ENCODE peak calls at places on chromosomes 1 and 21, in five cellular contexts. X is HL-60; R is CD4-positive, CD25-positive, alpha-beta regulatory T cell; P is naive thymus-derived CD4-positive, alpha-beta T cell; W is transverse colon. M is an unnamed sample.

GRCh38 chr1:6462412-6463119 is 3.4 kb downstream of the TNFRSF25 start:
- DNase-seq in X (no peak), R (no peak), P (no peak), W (no peak), M (no peak)

GRCh38 chr1:11473635-11474034 is 5.3 kb upstream of the DISP3 start:
- DNase-seq in X (no peak), R (no peak), P (peak; percentile 25), W (no peak), M (no peak)

GRCh38 chr1:221965252-221965651 is 223.4 kb upstream of the DUSP10 start:
- DNase-seq in X (no peak), R (no peak), P (no peak), W (no peak), M (no peak)

GRCh38 chr1:223670458-223671159 is 5.1 kb upstream of the CAPN8 start:
- DNase-seq in X (no peak), R (no peak), P (no peak), W (peak; percentile 50), M (no peak)

GRCh38 chr1:151720190-151720953 is 950 bp upstream of the RIIAD1 start:
- DNase-seq in X (no peak), R (no peak), P (no peak), W (no peak), M (no peak)

GRCh38 chr1:15168479-15168878 is 14.9 kb downstream of the TMEM51 start:
- DNase-seq in X (no peak), R (no peak), P (no peak), W (no peak), M (no peak)

GRCh38 chr1:66351913-66352312 is 182.0 kb upstream of the SGIP1 start:
- DNase-seq in X (no peak), R (peak; percentile 78), P (peak; percentile 74), W (no peak), M (no peak)

GRCh38 chr1:68049941-68050878 is at the start of gene DIRAS3:
- DNase-seq in X (no peak), R (no peak), P (no peak), W (no peak), M (no peak)

GRCh38 chr21:37435120-37435519 is 68.5 kb downstream of the DYRK1A start:
- DNase-seq in X (no peak), R (peak; percentile 68), P (peak; percentile 85), W (no peak), M (peak; percentile 46)

GRCh38 chr1:98662354-98662665 is 789 bp downstream of the SNX7 start:
- DNase-seq in X (no peak), R (no peak), P (no peak), W (no peak), M (no peak)

GRCh38 chr1:70675737-70676156 is 264.7 kb downstream of the CTH start:
- DNase-seq in X (no peak), R (no peak), P (no peak), W (no peak), M (no peak)

GRCh38 chr1:94068096-94068830 is 52.7 kb downstream of the ABCA4 start:
- DNase-seq in X (no peak), R (no peak), P (no peak), W (no peak), M (no peak)

GRCh38 chr1:66732407-66733166 is 19.7 kb upstream of the DYNLT5 start:
- DNase-seq in X (no peak), R (no peak), P (no peak), W (no peak), M (no peak)

GRCh38 chr21:15894596-15894995 is 164.8 kb downstream of the USP25 start:
- DNase-seq in X (no peak), R (no peak), P (no peak), W (no peak), M (no peak)

GRCh38 chr1:54219688-54220003 is 19.7 kb downstream of the MRPL37 start:
- DNase-seq in X (no peak), R (no peak), P (no peak), W (no peak), M (no peak)

GRCh38 chr1:102776074-102776473 is 332.2 kb downstream of the COL11A1 start:
- DNase-seq in X (no peak), R (no peak), P (no peak), W (no peak), M (no peak)

GRCh38 chr1:192579319-192579738 is 3.8 kb downstream of the RGS1 start:
- DNase-seq in X (no peak), R (peak; percentile 37), P (no peak), W (no peak), M (no peak)

GRCh38 chr21:34743285-34743684 is 74.5 kb downstream of the CLIC6 start:
- DNase-seq in X (no peak), R (no peak), P (no peak), W (no peak), M (no peak)

GRCh38 chr1:18118078-18118477 is 10.5 kb downstream of the IGSF21 start:
- DNase-seq in X (no peak), R (no peak), P (no peak), W (no peak), M (no peak)

GRCh38 chr1:24925082-24925779 is 4.8 kb downstream of the RUNX3 start:
- DNase-seq in X (no peak), R (peak; percentile 76), P (peak; percentile 73), W (peak; percentile 41), M (peak; percentile 68)

GRCh38 chr21:42091899-42092508 is 20.9 kb downstream of the UMODL1 start:
- DNase-seq in X (no peak), R (no peak), P (no peak), W (no peak), M (no peak)
- H3K4me3 ChIP-seq in X (no peak overlapping the region), R (no peak overlapping the region), P (no peak overlapping the region), W (no peak overlapping the region), M (no peak overlapping the region)

DNA sequence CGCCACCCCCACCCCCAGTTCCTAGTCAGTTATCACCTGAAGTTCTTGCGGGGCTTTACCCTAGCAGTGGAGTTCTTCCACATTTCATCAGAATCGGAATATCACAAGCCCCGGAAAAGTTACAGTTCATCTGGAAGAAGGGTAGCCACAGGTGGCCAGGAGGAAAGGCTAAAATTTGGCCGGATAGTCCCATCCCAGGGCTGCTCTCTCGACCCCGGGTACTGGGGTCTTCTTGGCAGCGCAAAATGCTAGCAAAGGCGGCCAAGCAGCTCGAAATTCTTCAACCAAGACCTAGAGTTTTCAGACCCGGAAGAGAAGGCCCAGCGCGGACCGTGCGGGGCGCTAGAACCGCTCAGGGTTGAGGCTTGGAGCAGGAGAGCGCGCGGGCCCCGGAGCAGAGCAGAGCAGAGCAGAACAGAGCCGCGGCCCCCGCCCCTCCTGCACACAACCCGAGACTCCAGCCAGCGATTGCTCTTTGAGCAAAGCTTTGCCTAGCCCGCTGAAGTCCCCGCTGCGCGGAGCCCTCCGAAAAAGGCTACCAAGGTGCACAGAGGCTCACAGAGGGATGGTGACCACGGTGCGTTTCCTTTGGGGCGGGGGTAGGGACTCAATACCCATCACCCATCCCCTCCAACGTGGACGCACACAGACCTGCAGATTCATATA is 8.1 kb downstream of the HLX start:
- DNase-seq in X (no peak), R (no peak), P (no peak), W (no peak), M (no peak)
- H3K4me3 ChIP-seq in X (no peak overlapping the region), R (no peak overlapping the region), P (no peak overlapping the region), W (no peak overlapping the region), M (no peak overlapping the region)

DNA sequence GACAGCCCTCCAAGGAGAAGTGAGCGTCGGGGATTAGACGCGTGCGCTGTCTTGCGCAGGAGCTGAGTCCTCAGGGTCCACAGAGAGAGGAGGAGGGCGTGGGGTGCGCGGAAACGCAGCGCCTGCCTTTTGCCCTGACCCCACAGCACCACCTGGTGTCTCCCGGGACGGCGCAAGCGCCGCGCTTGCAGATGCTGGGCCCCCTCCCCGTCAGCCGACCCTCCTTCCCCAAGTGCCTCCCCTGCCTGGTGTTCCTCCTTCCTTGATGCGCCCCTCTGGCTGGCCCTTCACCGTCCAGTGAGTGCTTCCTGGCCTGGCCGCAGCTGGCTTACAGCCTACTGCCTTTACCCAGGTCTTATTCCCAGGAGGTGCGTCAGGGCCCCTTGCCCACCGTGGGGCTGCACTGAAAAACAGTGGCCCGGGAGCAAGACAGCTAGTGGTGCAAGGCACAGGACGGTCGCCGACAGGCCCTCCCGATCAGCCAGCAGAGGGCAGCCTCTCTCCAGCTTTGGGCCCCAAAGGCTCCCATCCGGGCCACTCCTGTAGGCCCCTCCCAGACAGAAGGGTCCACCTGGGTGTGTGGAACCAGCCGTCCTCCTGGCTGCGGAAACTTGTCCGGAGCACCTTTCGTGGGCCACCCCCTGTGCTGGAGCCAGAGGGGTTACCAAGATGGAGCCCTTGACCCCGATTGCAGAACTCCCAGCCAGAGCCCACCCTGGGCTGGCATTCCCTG is 12.9 kb upstream of the PHLDA3 start:
- DNase-seq in X (peak; percentile 47), R (peak; percentile 81), P (peak; percentile 74), W (peak; percentile 91), M (peak; percentile 72)
- H3K4me3 ChIP-seq in X (no peak overlapping the region), R (no peak overlapping the region), P (peak overlapping the region; percentile 48), W (peak overlapping the region; percentile 13), M (peak overlapping the region; percentile 34)

GRCh38 chr1:51482881-51483280 is 36.2 kb downstream of the EPS15 start:
- DNase-seq in X (no peak), R (no peak), P (no peak), W (no peak), M (no peak)
- H3K4me3 ChIP-seq in X (no peak overlapping the region), R (no peak overlapping the region), P (no peak overlapping the region), W (no peak overlapping the region), M (no peak overlapping the region)

DNA sequence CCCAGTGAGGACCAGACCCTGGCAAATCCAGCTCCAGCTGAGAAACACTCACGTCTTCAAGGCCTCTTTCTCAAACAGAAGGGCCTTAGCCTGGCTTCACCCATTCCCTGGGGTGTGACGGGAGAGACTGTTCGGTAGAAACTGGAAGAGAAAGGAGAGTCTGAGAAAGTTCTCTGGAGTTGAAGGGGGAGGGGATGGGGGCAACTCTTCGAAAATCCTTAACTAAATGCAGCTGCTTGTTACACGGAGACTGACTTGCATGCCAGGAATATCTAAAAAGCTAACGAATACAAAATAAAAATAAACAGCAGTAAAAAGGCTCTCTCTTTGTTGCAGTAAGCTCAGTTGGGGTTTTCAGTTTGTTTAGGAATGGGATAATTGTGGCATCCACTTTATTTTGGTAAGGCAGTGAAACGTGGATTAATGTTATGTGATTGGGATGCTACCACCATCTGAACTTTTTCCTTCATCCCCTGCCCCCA is 5.6 kb downstream of the ROR1 start:
- DNase-seq in X (no peak), R (no peak), P (no peak), W (no peak), M (no peak)
- H3K4me3 ChIP-seq in X (no peak overlapping the region), R (no peak overlapping the region), P (no peak overlapping the region), W (no peak overlapping the region), M (no peak overlapping the region)

GRCh38 chr1:61083014-61083798 is 845 bp downstream of the NFIA start:
- DNase-seq in X (no peak), R (no peak), P (no peak), W (peak; percentile 24), M (peak; percentile 29)

GRCh38 chr1:61085191-61086086 is 3.1 kb downstream of the NFIA start:
- DNase-seq in X (no peak), R (no peak), P (no peak), W (no peak), M (no peak)

GRCh38 chr1:61086245-61086644 is 3.9 kb downstream of the NFIA start:
- DNase-seq in X (no peak), R (no peak), P (no peak), W (no peak), M (no peak)

GRCh38 chr1:61083799-61084385 is 1.5 kb downstream of the NFIA start:
- DNase-seq in X (no peak), R (no peak), P (no peak), W (no peak), M (no peak)

DNA sequence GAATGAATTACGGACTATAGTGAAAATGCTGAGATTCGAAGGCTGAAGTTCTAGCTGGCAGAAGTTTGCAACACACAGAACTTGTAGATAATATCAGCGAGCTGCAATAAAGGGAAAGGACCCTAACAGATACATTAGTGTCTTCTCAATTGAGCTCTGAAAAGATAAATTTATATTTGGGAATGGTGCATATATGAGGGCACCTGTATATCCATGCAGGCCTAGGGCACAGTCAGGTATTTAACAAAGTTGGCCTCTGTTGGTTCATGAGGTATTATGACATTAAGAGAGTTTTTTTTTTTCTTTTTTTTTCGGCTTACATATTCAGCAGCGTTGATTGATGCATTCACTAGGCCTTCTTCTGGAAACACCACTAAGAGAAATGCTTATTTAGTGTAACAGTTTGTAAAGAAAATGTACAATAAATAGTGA is 2.2 kb downstream of the NFIA start:
- DNase-seq in X (no peak), R (no peak), P (no peak), W (no peak), M (no peak)
- H3K4me3 ChIP-seq in X (no peak overlapping the region), R (no peak overlapping the region), P (no peak overlapping the region), W (peak overlapping the region; percentile 88), M (no peak overlapping the region)